ENCODE peak calls at places on chromosomes 11 and 22, in six cellular contexts. One of them, this sample, is unnamed.

GRCh38 chr11:46246514-46246913 is 30.9 kb upstream of the CREB3L1 start:
- DNase-seq in esophagus muscularis mucosa: no peak
- DNase-seq in right cardiac atrium: no peak
- DNase-seq in A549: no peak
- DNase-seq in neuronal stem cell: no peak
- DNase-seq in WERI-Rb-1: no peak
- DNase-seq in this sample: no peak

GRCh38 chr11:87316491-87316890 is 278.8 kb downstream of the TMEM135 start:
- DNase-seq in WERI-Rb-1: no peak
- DNase-seq in esophagus muscularis mucosa: no peak
- DNase-seq in right cardiac atrium: no peak
- DNase-seq in A549: no peak
- DNase-seq in neuronal stem cell: no peak
- DNase-seq in this sample: no peak

GRCh38 chr11:3802016-3802790 is 4.8 kb upstream of the NUP98 start:
- DNase-seq in neuronal stem cell: no peak
- DNase-seq in right cardiac atrium: no peak
- DNase-seq in WERI-Rb-1: no peak
- DNase-seq in esophagus muscularis mucosa: no peak
- DNase-seq in A549: no peak
- DNase-seq in this sample: no peak

GRCh38 chr11:39365809-39366436 is 2093.5 kb downstream of the LRRC4C start:
- DNase-seq in right cardiac atrium: no peak
- DNase-seq in neuronal stem cell: peak
- DNase-seq in WERI-Rb-1: peak
- DNase-seq in esophagus muscularis mucosa: no peak
- DNase-seq in A549: no peak
- DNase-seq in this sample: no peak

GRCh38 chr22:42939451-42939881 is 75.5 kb downstream of the PACSIN2 start:
- DNase-seq in WERI-Rb-1: no peak
- DNase-seq in right cardiac atrium: no peak
- DNase-seq in A549: no peak
- DNase-seq in esophagus muscularis mucosa: no peak
- DNase-seq in neuronal stem cell: no peak
- DNase-seq in this sample: no peak

GRCh38 chr11:29271616-29272015 is 745.2 kb downstream of the KCNA4 start:
- DNase-seq in A549: no peak
- DNase-seq in neuronal stem cell: no peak
- DNase-seq in right cardiac atrium: no peak
- DNase-seq in esophagus muscularis mucosa: no peak
- DNase-seq in WERI-Rb-1: no peak
- DNase-seq in this sample: no peak

GRCh38 chr11:60891103-60891741 is 15.2 kb downstream of the PRPF19 start:
- DNase-seq in right cardiac atrium: peak
- DNase-seq in WERI-Rb-1: no peak
- DNase-seq in A549: no peak
- DNase-seq in esophagus muscularis mucosa: no peak
- DNase-seq in neuronal stem cell: no peak
- DNase-seq in this sample: no peak

GRCh38 chr11:110092577-110093406 is at the start of gene ZC3H12C:
- DNase-seq in right cardiac atrium: peak
- DNase-seq in neuronal stem cell: peak
- DNase-seq in WERI-Rb-1: peak
- DNase-seq in esophagus muscularis mucosa: peak
- DNase-seq in A549: peak
- DNase-seq in this sample: peak

GRCh38 chr22:25402501-25403283 is 161.8 kb upstream of the GRK3 start:
- DNase-seq in A549: no peak
- DNase-seq in neuronal stem cell: no peak
- DNase-seq in WERI-Rb-1: no peak
- DNase-seq in esophagus muscularis mucosa: no peak
- DNase-seq in right cardiac atrium: peak
- DNase-seq in this sample: no peak

GRCh38 chr22:45334068-45334467 is 24.3 kb downstream of the FAM118A start:
- DNase-seq in WERI-Rb-1: no peak
- DNase-seq in neuronal stem cell: no peak
- DNase-seq in A549: no peak
- DNase-seq in right cardiac atrium: no peak
- DNase-seq in esophagus muscularis mucosa: no peak
- DNase-seq in this sample: no peak

GRCh38 chr11:59669611-59670009 is 773 bp upstream of the PATL1 start:
- DNase-seq in esophagus muscularis mucosa: no peak
- DNase-seq in A549: no peak
- DNase-seq in WERI-Rb-1: no peak
- DNase-seq in neuronal stem cell: no peak
- DNase-seq in right cardiac atrium: peak
- DNase-seq in this sample: no peak

GRCh38 chr11:75547617-75548054 is 14.4 kb upstream of the SERPINH1 start:
- DNase-seq in WERI-Rb-1: peak
- DNase-seq in A549: peak
- DNase-seq in esophagus muscularis mucosa: no peak
- DNase-seq in neuronal stem cell: peak
- DNase-seq in right cardiac atrium: peak
- DNase-seq in this sample: no peak

GRCh38 chr22:31933816-31934482 is 10.4 kb upstream of the YWHAH start:
- DNase-seq in esophagus muscularis mucosa: no peak
- DNase-seq in right cardiac atrium: no peak
- DNase-seq in neuronal stem cell: no peak
- DNase-seq in A549: no peak
- DNase-seq in WERI-Rb-1: no peak
- DNase-seq in this sample: no peak

GRCh38 chr11:68968306-68969255 is 12.2 kb downstream of the MRGPRD start:
- DNase-seq in WERI-Rb-1: no peak
- DNase-seq in neuronal stem cell: no peak
- DNase-seq in A549: no peak
- DNase-seq in esophagus muscularis mucosa: no peak
- DNase-seq in right cardiac atrium: no peak
- DNase-seq in this sample: no peak

GRCh38 chr11:20003357-20003756 is 156.9 kb downstream of the DBX1 start:
- DNase-seq in neuronal stem cell: no peak
- DNase-seq in right cardiac atrium: no peak
- DNase-seq in WERI-Rb-1: no peak
- DNase-seq in esophagus muscularis mucosa: no peak
- DNase-seq in A549: no peak
- DNase-seq in this sample: no peak

GRCh38 chr22:40684728-40685127 is 5.4 kb downstream of the MCHR1 start:
- DNase-seq in neuronal stem cell: no peak
- DNase-seq in esophagus muscularis mucosa: no peak
- DNase-seq in WERI-Rb-1: peak
- DNase-seq in A549: no peak
- DNase-seq in right cardiac atrium: no peak
- DNase-seq in this sample: no peak

GRCh38 chr11:7635137-7635536 is 38.2 kb downstream of the CYB5R2 start:
- DNase-seq in WERI-Rb-1: no peak
- DNase-seq in esophagus muscularis mucosa: no peak
- DNase-seq in neuronal stem cell: no peak
- DNase-seq in A549: no peak
- DNase-seq in right cardiac atrium: no peak
- DNase-seq in this sample: no peak

GRCh38 chr22:22593964-22594656 is 35.0 kb upstream of the PRAME start:
- DNase-seq in WERI-Rb-1: peak
- DNase-seq in neuronal stem cell: peak
- DNase-seq in esophagus muscularis mucosa: no peak
- DNase-seq in A549: no peak
- DNase-seq in right cardiac atrium: peak
- DNase-seq in this sample: peak

GRCh38 chr22:17199131-17199731 is 20.0 kb downstream of the ADA2 start:
- DNase-seq in esophagus muscularis mucosa: no peak
- DNase-seq in right cardiac atrium: peak
- DNase-seq in WERI-Rb-1: no peak
- DNase-seq in A549: no peak
- DNase-seq in neuronal stem cell: peak
- DNase-seq in this sample: no peak

GRCh38 chr22:34841321-34841901 is 224.5 kb upstream of the ISX start:
- DNase-seq in A549: no peak
- DNase-seq in neuronal stem cell: peak
- DNase-seq in esophagus muscularis mucosa: no peak
- DNase-seq in WERI-Rb-1: peak
- DNase-seq in right cardiac atrium: no peak
- DNase-seq in this sample: no peak

GRCh38 chr22:44585559-44586121 is 87.6 kb upstream of the RTL6 start:
- DNase-seq in A549: no peak
- DNase-seq in neuronal stem cell: no peak
- DNase-seq in right cardiac atrium: no peak
- DNase-seq in esophagus muscularis mucosa: no peak
- DNase-seq in WERI-Rb-1: no peak
- DNase-seq in this sample: no peak

GRCh38 chr11:93775289-93775688 is 8.8 kb upstream of the MED17 start:
- DNase-seq in WERI-Rb-1: peak
- DNase-seq in right cardiac atrium: no peak
- DNase-seq in neuronal stem cell: no peak
- DNase-seq in A549: no peak
- DNase-seq in esophagus muscularis mucosa: no peak
- DNase-seq in this sample: no peak

GRCh38 chr11:123145220-123145619 is 49.8 kb downstream of the CLMP start:
- DNase-seq in right cardiac atrium: peak
- DNase-seq in WERI-Rb-1: no peak
- DNase-seq in A549: peak
- DNase-seq in neuronal stem cell: no peak
- DNase-seq in esophagus muscularis mucosa: no peak
- DNase-seq in this sample: no peak

GRCh38 chr22:38078046-38078840 is 5.7 kb downstream of the SLC16A8 start:
- DNase-seq in esophagus muscularis mucosa: no peak
- DNase-seq in right cardiac atrium: no peak
- DNase-seq in WERI-Rb-1: no peak
- DNase-seq in neuronal stem cell: no peak
- DNase-seq in A549: no peak
- DNase-seq in this sample: no peak

GRCh38 chr11:74466916-74467885 is at the start of gene KCNE3:
- DNase-seq in neuronal stem cell: no peak
- DNase-seq in A549: no peak
- DNase-seq in right cardiac atrium: peak
- DNase-seq in esophagus muscularis mucosa: no peak
- DNase-seq in WERI-Rb-1: no peak
- DNase-seq in this sample: no peak

GRCh38 chr11:115502636-115503082 is 1.6 kb downstream of the CADM1 start:
- DNase-seq in WERI-Rb-1: no peak
- DNase-seq in esophagus muscularis mucosa: no peak
- DNase-seq in neuronal stem cell: no peak
- DNase-seq in right cardiac atrium: no peak
- DNase-seq in A549: no peak
- DNase-seq in this sample: no peak

GRCh38 chr11:96097844-96098421 is 174.0 kb upstream of the MTMR2 start:
- DNase-seq in neuronal stem cell: no peak
- DNase-seq in A549: no peak
- DNase-seq in esophagus muscularis mucosa: no peak
- DNase-seq in right cardiac atrium: peak
- DNase-seq in WERI-Rb-1: no peak
- DNase-seq in this sample: no peak

GRCh38 chr11:111521132-111521531 is 6.6 kb downstream of the HOATZ start:
- DNase-seq in WERI-Rb-1: no peak
- DNase-seq in A549: no peak
- DNase-seq in esophagus muscularis mucosa: no peak
- DNase-seq in neuronal stem cell: no peak
- DNase-seq in right cardiac atrium: no peak
- DNase-seq in this sample: no peak

GRCh38 chr11:111520565-111520964 is 6.0 kb downstream of the HOATZ start:
- DNase-seq in A549: no peak
- DNase-seq in neuronal stem cell: no peak
- DNase-seq in esophagus muscularis mucosa: no peak
- DNase-seq in right cardiac atrium: no peak
- DNase-seq in WERI-Rb-1: no peak
- DNase-seq in this sample: no peak

GRCh38 chr11:111523343-111523742 is 8.8 kb downstream of the HOATZ start:
- DNase-seq in right cardiac atrium: no peak
- DNase-seq in A549: no peak
- DNase-seq in esophagus muscularis mucosa: no peak
- DNase-seq in neuronal stem cell: no peak
- DNase-seq in WERI-Rb-1: no peak
- DNase-seq in this sample: no peak

GRCh38 chr11:111524056-111524455 is 9.5 kb downstream of the HOATZ start:
- DNase-seq in esophagus muscularis mucosa: no peak
- DNase-seq in neuronal stem cell: no peak
- DNase-seq in A549: no peak
- DNase-seq in WERI-Rb-1: no peak
- DNase-seq in right cardiac atrium: no peak
- DNase-seq in this sample: no peak

GRCh38 chr11:111522426-111522825 is 7.8 kb downstream of the HOATZ start:
- DNase-seq in right cardiac atrium: no peak
- DNase-seq in neuronal stem cell: no peak
- DNase-seq in WERI-Rb-1: no peak
- DNase-seq in esophagus muscularis mucosa: no peak
- DNase-seq in A549: no peak
- DNase-seq in this sample: no peak
- H3K4me3 ChIP-seq in right cardiac atrium: no peak
- H3K4me3 ChIP-seq in neuronal stem cell: no peak
- H3K4me3 ChIP-seq in WERI-Rb-1: no peak
- H3K4me3 ChIP-seq in esophagus muscularis mucosa: no peak
- H3K4me3 ChIP-seq in A549: no peak
- H3K4me3 ChIP-seq in this sample: no peak

GRCh38 chr22:30185129-30185528 is 61.4 kb downstream of the LIF start:
- DNase-seq in WERI-Rb-1: no peak
- DNase-seq in right cardiac atrium: no peak
- DNase-seq in esophagus muscularis mucosa: peak
- DNase-seq in A549: no peak
- DNase-seq in neuronal stem cell: no peak
- DNase-seq in this sample: no peak
- H3K27ac ChIP-seq in WERI-Rb-1: no peak
- H3K27ac ChIP-seq in right cardiac atrium: no peak
- H3K27ac ChIP-seq in esophagus muscularis mucosa: no peak
- H3K27ac ChIP-seq in A549: peak
- H3K27ac ChIP-seq in neuronal stem cell: no peak
- H3K27ac ChIP-seq in this sample: peak

GRCh38 chr11:65436412-65437032 is 13.9 kb downstream of the NEAT1 start:
- DNase-seq in WERI-Rb-1: no peak
- DNase-seq in esophagus muscularis mucosa: peak
- DNase-seq in neuronal stem cell: no peak
- DNase-seq in A549: no peak
- DNase-seq in right cardiac atrium: peak
- DNase-seq in this sample: no peak

GRCh38 chr11:65434667-65435179 is 12.1 kb downstream of the NEAT1 start:
- DNase-seq in right cardiac atrium: no peak
- DNase-seq in neuronal stem cell: no peak
- DNase-seq in A549: no peak
- DNase-seq in WERI-Rb-1: no peak
- DNase-seq in esophagus muscularis mucosa: peak
- DNase-seq in this sample: no peak

GRCh38 chr11:65437436-65438227 is 15.0 kb downstream of the NEAT1 start:
- DNase-seq in right cardiac atrium: no peak
- DNase-seq in WERI-Rb-1: no peak
- DNase-seq in A549: no peak
- DNase-seq in esophagus muscularis mucosa: peak
- DNase-seq in neuronal stem cell: no peak
- DNase-seq in this sample: no peak

GRCh38 chr11:65435330-65435931 is 12.8 kb downstream of the NEAT1 start:
- DNase-seq in WERI-Rb-1: no peak
- DNase-seq in neuronal stem cell: no peak
- DNase-seq in right cardiac atrium: peak
- DNase-seq in A549: no peak
- DNase-seq in esophagus muscularis mucosa: no peak
- DNase-seq in this sample: no peak

GRCh38 chr11:65435981-65436411 is 13.4 kb downstream of the NEAT1 start:
- DNase-seq in neuronal stem cell: no peak
- DNase-seq in esophagus muscularis mucosa: peak
- DNase-seq in right cardiac atrium: peak
- DNase-seq in WERI-Rb-1: no peak
- DNase-seq in A549: no peak
- DNase-seq in this sample: no peak
- H3K4me3 ChIP-seq in neuronal stem cell: no peak
- H3K4me3 ChIP-seq in esophagus muscularis mucosa: peak
- H3K4me3 ChIP-seq in right cardiac atrium: no peak
- H3K4me3 ChIP-seq in WERI-Rb-1: no peak
- H3K4me3 ChIP-seq in A549: no peak
- H3K4me3 ChIP-seq in this sample: no peak

GRCh38 chr11:85299247-85299646 is 327.9 kb downstream of the DLG2 start:
- DNase-seq in right cardiac atrium: no peak
- DNase-seq in A549: peak
- DNase-seq in WERI-Rb-1: no peak
- DNase-seq in esophagus muscularis mucosa: no peak
- DNase-seq in neuronal stem cell: no peak
- DNase-seq in this sample: no peak
- H3K27ac ChIP-seq in right cardiac atrium: no peak
- H3K27ac ChIP-seq in A549: peak
- H3K27ac ChIP-seq in WERI-Rb-1: no peak
- H3K27ac ChIP-seq in esophagus muscularis mucosa: no peak
- H3K27ac ChIP-seq in neuronal stem cell: no peak
- H3K27ac ChIP-seq in this sample: no peak